ENCODE peak calls at places on chromosome 2, in nine cellular contexts. L is spleen, R is IMR-90, W is esophagus muscularis mucosa, F is sigmoid colon, O is stomach, I is uterus, U is tibial nerve, Z is transverse colon. K is an unnamed sample.

GRCh38 chr2:146220957-146221356 is 1623.9 kb upstream of the ACVR2A start:
- DNase-seq in L (no peak), R (no peak), W (no peak), F (no peak), O (no peak), I (no peak), U (no peak), Z (no peak), K (no peak)

GRCh38 chr2:192657364-192657763 is 462.6 kb upstream of the TMEFF2 start:
- DNase-seq in L (no peak), R (no peak), W (no peak), F (no peak), O (no peak), I (no peak), U (no peak), Z (no peak), K (no peak)

GRCh38 chr2:164151518-164151917 is 415.7 kb upstream of the FIGN start:
- DNase-seq in L (no peak), R (peak; percentile 70), W (no peak), F (no peak), O (no peak), I (no peak), U (no peak), Z (peak; percentile 8), K (no peak)

GRCh38 chr2:232386740-232387450 is 8.3 kb downstream of the ALPP start:
- DNase-seq in L (no peak), R (no peak), W (no peak), F (no peak), O (no peak), I (no peak), U (no peak), Z (no peak), K (no peak)

GRCh38 chr2:107412981-107413380 is 413.7 kb upstream of the RGPD4 start:
- DNase-seq in L (no peak), R (no peak), W (no peak), F (no peak), O (no peak), I (no peak), U (no peak), Z (no peak), K (no peak)

GRCh38 chr2:74146929-74147728 is 583 bp downstream of the BOLA3 start:
- DNase-seq in L (no peak), R (peak; percentile 34), W (no peak), F (no peak), O (no peak), I (no peak), U (no peak), Z (no peak), K (peak; percentile 52)

GRCh38 chr2:162403884-162404283 is 60.0 kb downstream of the GCA start:
- DNase-seq in L (no peak), R (peak; percentile 17), W (no peak), F (no peak), O (no peak), I (no peak), U (no peak), Z (no peak), K (no peak)

GRCh38 chr2:205759286-205759685 is 77.0 kb downstream of the NRP2 start:
- DNase-seq in L (no peak), R (no peak), W (no peak), F (peak; percentile 74), O (no peak), I (no peak), U (no peak), Z (no peak), K (no peak)

GRCh38 chr2:49837894-49838293 is 683.6 kb upstream of the FSHR start:
- DNase-seq in L (no peak), R (no peak), W (no peak), F (no peak), O (no peak), I (no peak), U (no peak), Z (no peak), K (no peak)

DNA sequence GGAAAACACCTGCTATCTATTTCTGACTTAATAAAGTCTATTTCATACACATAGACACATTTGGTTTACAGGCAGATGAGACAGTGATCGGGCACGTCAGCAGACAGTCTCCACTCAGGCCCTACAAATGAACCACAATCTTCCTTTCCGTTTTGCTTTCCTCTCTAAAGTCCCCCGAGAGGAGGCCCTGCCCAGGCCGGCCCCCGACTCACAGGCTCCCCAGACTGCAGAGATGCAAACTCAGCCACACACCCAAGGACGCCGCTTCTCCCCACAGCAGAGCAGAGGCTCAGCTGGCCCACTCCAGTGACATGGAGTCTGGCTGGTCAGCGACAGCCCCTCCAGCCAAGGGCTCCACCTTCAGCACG is 9.3 kb upstream of the MTERF4 start:
- DNase-seq in L (no peak), R (no peak), W (no peak), F (peak; percentile 38), O (no peak), I (no peak), U (no peak), Z (no peak), K (no peak)
- TF ChIP-seq POLR2A in L (no peak), R (no peak), W (no peak), F (no peak), O (no peak), I (no peak), U (no peak), Z (no peak), K (no peak)

GRCh38 chr2:157442136-157442535 is 1.8 kb downstream of the CYTIP start:
- DNase-seq in L (no peak), R (no peak), W (no peak), F (no peak), O (no peak), I (no peak), U (no peak), Z (no peak), K (no peak)
- H3K4me3 ChIP-seq in L (peak overlapping the region; percentile 52), R (no peak overlapping the region), W (peak overlapping the region; percentile 49), F (peak overlapping the region; percentile 30), O (peak overlapping the region; percentile 44), I (no peak overlapping the region), U (no peak overlapping the region), Z (no peak overlapping the region), K (no peak overlapping the region)

DNA sequence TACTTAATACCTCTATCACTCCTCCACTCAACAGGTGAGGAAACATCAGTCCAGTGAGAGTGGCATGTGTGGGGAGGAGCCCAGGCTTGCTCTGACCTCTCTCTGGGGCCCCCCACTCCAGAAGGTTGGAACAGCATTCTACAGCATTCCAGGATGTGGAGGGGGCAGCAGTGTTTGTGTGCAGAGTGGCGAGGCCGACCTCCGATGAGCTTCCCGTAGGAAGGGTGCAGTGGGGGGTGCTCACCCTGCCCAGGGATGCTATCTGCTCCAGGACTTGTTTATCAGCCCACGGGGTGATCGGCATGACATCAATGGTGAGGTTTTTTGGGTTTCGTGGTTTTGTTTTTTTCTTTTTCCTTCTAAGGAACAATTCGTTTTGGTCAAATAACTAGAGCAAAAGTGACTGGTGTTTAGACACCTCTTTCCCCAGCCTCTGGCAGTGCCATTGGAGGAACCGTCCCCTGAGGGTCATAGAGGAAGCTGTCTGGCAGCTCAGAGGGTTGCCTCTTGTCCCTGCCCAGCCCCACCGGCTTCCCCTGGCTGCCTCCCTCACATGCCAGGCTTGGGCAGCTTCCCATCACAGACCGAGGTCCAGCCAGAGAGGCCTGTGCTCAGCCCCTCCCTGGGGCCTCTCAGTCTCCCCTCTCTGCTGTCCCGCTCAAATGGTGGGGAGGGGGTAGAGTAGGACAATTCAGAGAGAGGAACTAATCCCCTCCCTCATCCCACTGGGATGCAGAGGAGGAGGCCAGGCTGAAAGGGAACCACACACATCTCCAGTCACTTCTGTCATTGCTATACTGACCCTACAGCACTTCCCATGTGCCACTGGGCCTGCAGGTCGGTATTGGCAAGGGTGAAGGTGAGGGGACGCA is 96.5 kb downstream of the ZFP36L2 start:
- DNase-seq in L (peak; percentile 90), R (peak; percentile 43), W (no peak), F (peak; percentile 79), O (peak; percentile 44), I (no peak), U (no peak), Z (peak; percentile 60), K (no peak)
- H3K27ac ChIP-seq in L (peak overlapping the region; percentile 95), R (no peak overlapping the region), W (peak overlapping the region; percentile 68), F (peak overlapping the region; percentile 63), O (peak overlapping the region; percentile 89), I (peak overlapping the region; percentile 55), U (peak overlapping the region; percentile 75), Z (peak overlapping the region; percentile 83), K (peak overlapping the region; percentile 26)

DNA sequence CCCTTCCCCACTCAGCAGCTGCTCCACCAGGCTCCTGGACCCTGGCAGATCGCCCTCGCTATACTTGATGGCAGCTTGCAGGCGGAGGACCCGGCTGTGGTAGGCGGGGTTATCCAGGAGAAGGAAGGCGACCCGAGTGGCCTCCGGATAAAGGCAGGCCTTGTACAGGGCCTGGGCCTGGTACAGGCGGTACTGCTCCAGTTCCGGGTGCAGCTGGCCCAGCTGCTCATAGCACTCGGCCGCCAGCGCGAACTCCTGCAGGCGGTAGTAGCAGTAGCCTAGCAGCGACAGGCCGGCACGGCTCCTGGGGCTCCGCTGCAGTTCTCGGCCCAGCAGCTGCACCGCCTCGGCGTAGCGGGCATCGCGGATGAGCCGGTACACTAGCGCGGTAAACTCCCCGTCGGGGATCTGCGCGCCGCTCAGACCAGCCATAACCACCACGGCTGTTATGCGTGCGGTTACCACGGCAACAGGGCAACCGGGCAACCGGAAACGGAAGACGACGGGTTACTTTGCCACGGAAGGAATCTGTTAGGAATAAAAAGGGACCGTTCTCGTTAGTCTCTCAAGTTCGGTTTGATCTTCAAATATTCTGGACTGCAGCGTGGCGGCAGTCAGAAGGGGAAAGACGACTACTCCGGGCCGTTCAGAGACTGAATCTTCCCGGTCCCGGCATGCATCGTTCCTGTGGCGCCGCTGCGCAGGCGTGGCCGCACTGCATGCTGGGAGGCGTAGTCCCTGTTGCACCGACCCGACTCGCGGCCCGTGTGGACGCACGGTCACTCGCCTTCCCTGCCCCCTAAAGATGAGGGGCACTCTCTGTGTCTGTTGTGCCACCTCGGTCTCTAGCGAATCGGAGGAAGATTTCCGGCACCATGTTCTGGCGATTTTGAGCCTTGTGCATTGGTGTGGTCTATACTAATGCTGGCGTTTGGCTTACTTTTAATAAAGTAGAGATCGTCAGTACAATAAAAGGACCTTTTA is 226.0 kb downstream of the AGPS start:
- DNase-seq in L (peak; percentile 97), R (peak; percentile 80), W (peak; percentile 96), F (peak; percentile 95), O (peak; percentile 93), I (peak; percentile 91), U (peak; percentile 87), Z (peak; percentile 92), K (peak; percentile 91)
- TF ChIP-seq POLR2A in L (no peak), R (peak; percentile 32), W (no peak), F (no peak), O (no peak), I (peak; percentile 40), U (peak; percentile 27), Z (peak; percentile 45), K (peak; percentile 25)

DNA sequence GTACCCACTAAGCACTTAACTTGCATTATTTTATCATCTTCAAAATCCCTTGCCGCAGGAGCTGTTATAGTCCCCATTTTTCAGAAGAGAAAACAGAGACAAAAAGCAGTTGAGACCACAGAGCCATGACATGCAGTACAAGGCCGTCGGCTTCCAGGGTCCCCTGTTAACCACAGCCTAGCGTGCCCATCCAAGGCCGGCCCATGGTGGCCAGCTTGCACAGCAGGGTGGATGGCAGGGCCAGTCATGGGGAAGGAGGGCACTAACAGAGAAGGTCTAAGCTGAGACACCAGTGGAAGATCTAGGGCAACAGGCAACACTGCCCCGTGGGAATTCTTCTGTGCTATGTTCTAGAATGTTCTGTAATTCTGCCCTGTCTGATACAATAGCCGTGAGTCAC is 192.6 kb upstream of the ID2 start:
- DNase-seq in L (no peak), R (no peak), W (no peak), F (peak; percentile 35), O (no peak), I (no peak), U (no peak), Z (no peak), K (no peak)
- H3K4me3 ChIP-seq in L (no peak overlapping the region), R (no peak overlapping the region), W (no peak overlapping the region), F (no peak overlapping the region), O (no peak overlapping the region), I (no peak overlapping the region), U (no peak overlapping the region), Z (no peak overlapping the region), K (no peak overlapping the region)

GRCh38 chr2:85525029-85525428 is 13.9 kb upstream of the MAT2A start:
- DNase-seq in L (peak; percentile 25), R (no peak), W (no peak), F (no peak), O (no peak), I (no peak), U (no peak), Z (no peak), K (no peak)
- H3K27ac ChIP-seq in L (no peak overlapping the region), R (no peak overlapping the region), W (peak overlapping the region; percentile 65), F (peak overlapping the region; percentile 72), O (peak overlapping the region; percentile 75), I (peak overlapping the region; percentile 73), U (peak overlapping the region; percentile 73), Z (peak overlapping the region; percentile 73), K (peak overlapping the region; percentile 51)

K was measured in adrenal gland.